ENCODE peak calls at places on chromosome 19, in eight cellular contexts. D is RWPE1, L is ovary, F is lower lobe of right lung, G is HFFc6, X is fibroblast of lung, S is GM23338, Z is AG10803. B is an unnamed sample.

GRCh38 chr19:39182174-39182505 is 14.6 kb upstream of the NCCRP1 start:
- DNase-seq in Z (no peak), X (no peak), G (no peak), F (no peak), D (no peak), S (no peak), L (no peak), B (no peak)

GRCh38 chr19:58563034-58563573 is 4.7 kb upstream of the UBE2M start:
- DNase-seq in G (no peak), D (no peak), Z (no peak), S (peak), L (no peak), X (no peak), F (no peak), B (peak)

GRCh38 chr19:35995655-35995993 is 636 bp downstream of the SDHAF1 start:
- DNase-seq in F (peak), X (peak), L (peak), S (peak), G (no peak), Z (peak), D (peak), B (peak)

GRCh38 chr19:28312269-28312668 is 900.7 kb downstream of the UQCRFS1 start:
- DNase-seq in X (no peak), G (no peak), Z (no peak), D (no peak), F (no peak), S (no peak), L (no peak), B (no peak)

GRCh38 chr19:42284066-42284501 is 15.0 kb downstream of the CIC start:
- DNase-seq in Z (peak), X (peak), L (peak), F (peak), S (peak), G (peak), D (peak), B (peak)

GRCh38 chr19:31214086-31214485 is 135.2 kb downstream of the TSHZ3 start:
- DNase-seq in X (peak), S (no peak), G (peak), D (peak), F (peak), L (peak), Z (peak), B (no peak)

GRCh38 chr19:53957448-53958167 is 5.1 kb upstream of the CACNG8 start:
- DNase-seq in D (no peak), F (no peak), X (no peak), S (peak), G (no peak), L (no peak), Z (no peak), B (no peak)

GRCh38 chr19:33685541-33685940 is 63.8 kb downstream of the CHST8 start:
- DNase-seq in Z (no peak), X (no peak), F (no peak), L (no peak), G (no peak), D (no peak), S (no peak), B (peak)

DNA sequence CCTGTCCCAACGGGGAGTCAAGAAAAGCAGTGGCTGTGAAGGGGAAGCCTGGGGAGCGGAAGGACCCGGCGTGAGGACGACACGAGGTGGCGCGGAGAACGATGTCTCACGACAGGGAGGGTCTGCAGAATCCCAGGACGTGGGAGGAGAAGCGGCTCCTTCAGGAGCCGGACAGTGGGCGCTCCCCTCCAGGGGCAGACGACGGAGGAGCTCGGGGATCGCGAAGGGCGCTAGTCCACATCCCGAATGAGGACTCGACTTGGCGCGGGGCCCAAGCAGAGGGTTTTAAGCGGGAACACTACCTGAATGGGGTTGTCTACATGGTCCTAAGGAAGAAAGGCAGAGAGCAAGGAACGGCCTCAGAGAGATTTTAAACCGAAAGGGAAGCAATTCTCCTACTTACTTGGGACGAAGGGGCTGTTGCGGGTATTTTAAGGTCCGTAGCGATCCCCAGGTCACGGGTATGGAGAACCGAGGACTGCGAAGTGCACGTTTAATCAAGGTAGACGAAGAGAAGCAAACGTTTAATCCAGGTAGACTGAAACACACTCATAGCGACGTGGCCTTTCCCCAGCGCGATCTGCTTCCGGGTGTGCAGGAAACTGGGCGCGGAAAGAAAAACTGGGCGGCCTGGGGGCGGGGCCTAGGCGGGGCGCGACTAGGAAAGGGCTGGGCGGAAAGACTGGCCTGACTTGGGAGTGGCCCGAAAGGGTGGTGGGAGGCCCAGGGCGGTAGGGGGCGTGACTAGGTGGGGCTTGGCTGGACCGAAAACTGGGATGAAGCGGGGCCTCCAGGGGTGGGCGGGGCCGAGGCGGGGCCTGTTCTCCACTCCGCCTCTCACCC is at the start of gene ZNF841:
- DNase-seq in F (peak), L (peak), G (peak), Z (peak), X (peak), S (peak), D (peak), B (peak)
- TF ChIP-seq CTCF in F (no peak), L (no peak), G (peak), Z (no peak), X (no peak), S (peak), D (no peak), B (peak)

GRCh38 chr19:2099937-2100718 is 3.4 kb downstream of the IZUMO4 start:
- DNase-seq in G (no peak), X (no peak), S (no peak), F (no peak), L (no peak), Z (no peak), D (no peak), B (no peak)
- TF ChIP-seq CTCF in G (no peak), X (no peak), S (no peak), F (no peak), L (no peak), Z (no peak), D (no peak), B (no peak)

DNA sequence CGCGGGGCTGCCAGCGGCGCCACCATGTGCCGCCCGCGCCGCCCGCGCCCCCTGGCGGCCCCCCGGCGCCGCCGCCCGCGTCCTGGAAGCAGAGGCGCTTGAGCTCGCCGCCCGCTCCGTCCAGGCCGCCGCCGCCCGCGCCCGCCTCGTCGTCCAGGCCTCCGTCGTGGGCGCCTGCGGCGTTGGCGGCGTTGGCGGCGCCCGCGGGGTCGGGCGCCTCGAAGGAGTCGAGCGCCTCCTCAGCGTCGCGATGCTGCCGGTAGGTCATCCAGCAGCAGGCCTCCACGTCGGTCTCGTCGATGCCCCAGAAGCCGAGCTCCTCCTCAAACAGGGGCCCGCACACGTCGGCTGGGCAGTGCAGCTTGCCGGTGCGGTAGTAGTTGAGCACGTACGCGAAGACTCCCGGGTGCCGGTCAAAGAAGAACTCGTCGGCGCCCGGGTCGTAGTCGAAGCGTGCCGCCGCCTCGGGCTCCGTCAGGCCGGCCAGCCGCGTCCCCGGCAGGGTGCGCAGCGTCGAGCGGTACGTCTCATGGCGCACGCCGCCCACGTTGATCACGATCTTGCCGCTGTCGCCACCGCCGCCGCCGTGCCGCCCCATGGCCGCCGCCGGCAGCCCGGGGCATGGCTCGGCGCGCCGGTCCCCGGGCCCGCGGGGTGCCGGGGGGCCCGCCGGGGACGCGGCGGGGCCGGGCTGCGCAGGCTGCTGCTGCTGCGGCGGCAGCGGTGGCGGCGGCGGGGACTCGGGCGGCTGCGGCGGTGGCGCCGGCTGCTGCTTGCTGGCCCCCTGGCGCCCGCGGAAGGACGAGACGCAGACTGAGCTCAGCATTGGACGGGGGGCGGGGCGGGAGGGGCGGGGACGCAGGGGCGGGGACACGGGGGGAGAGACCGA is 676 bp downstream of the KCNC3 start:
- DNase-seq in S (peak), G (no peak), L (no peak), F (peak), X (no peak), Z (peak), D (no peak), B (peak)
- TF ChIP-seq CTCF in S (peak), G (no peak), L (no peak), F (no peak), X (no peak), Z (no peak), D (no peak), B (no peak)

DNA sequence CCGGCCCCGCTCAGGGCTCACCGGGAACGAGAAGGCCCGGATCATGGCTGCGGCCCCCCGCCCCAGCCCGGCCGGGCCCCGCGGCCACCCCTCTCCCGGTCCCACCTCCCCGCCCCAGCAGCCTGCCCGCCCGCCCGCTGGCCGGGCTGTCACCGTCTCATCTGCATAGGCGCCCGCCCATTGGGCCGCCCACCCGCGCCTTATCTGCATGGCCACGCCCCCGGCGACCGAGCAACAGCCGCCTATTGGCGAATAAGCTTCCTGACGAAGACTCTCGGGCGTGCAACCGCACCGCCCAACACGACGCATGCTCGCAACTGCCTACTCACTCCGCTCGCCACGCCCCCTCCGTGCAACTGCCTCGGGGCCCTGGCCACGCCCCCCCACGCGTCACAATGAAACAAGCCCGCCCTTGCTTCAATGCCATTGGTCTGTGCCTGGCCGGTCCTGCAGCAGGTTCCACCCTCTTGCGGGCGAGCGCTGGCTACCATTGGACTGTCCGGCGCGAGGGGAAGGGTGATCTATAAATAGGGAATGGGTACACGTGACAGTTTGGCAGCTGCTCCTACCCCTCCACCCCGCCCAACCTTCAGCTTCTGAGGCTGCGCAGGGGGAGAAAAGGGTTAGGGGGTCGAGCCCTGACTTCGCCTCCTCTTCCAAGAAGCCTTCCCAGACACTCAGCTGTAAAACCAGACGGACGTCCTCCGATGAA is at the start of gene DACT3:
- DNase-seq in L (peak), Z (peak), X (peak), D (peak), F (peak), S (peak), G (peak), B (peak)
- TF ChIP-seq CTCF in L (peak), Z (no peak), X (no peak), D (no peak), F (peak), S (no peak), G (no peak), B (no peak)

GRCh38 chr19:588093-588742 is 1.5 kb upstream of the HCN2 start:
- DNase-seq in L (no peak), Z (peak), D (no peak), F (peak), G (peak), S (peak), X (peak), B (peak)
- TF ChIP-seq CTCF in L (no peak), Z (peak), D (peak), F (peak), G (peak), S (peak), X (peak), B (peak)

GRCh38 chr19:6350688-6351087 is 10.6 kb upstream of the CLPP start:
- DNase-seq in D (no peak), Z (no peak), S (no peak), G (no peak), F (no peak), X (no peak), L (no peak), B (no peak)

GRCh38 chr19:6357174-6357573 is 4.2 kb upstream of the CLPP start:
- DNase-seq in F (no peak), D (no peak), S (no peak), X (no peak), G (no peak), L (no peak), Z (no peak), B (no peak)

GRCh38 chr19:6352381-6353165 is 8.8 kb upstream of the CLPP start:
- DNase-seq in X (no peak), G (no peak), F (no peak), S (no peak), D (no peak), Z (no peak), L (no peak), B (no peak)

GRCh38 chr19:6357995-6358394 is 3.3 kb upstream of the CLPP start:
- DNase-seq in G (no peak), S (no peak), Z (no peak), X (no peak), D (no peak), L (no peak), F (no peak), B (no peak)

DNA sequence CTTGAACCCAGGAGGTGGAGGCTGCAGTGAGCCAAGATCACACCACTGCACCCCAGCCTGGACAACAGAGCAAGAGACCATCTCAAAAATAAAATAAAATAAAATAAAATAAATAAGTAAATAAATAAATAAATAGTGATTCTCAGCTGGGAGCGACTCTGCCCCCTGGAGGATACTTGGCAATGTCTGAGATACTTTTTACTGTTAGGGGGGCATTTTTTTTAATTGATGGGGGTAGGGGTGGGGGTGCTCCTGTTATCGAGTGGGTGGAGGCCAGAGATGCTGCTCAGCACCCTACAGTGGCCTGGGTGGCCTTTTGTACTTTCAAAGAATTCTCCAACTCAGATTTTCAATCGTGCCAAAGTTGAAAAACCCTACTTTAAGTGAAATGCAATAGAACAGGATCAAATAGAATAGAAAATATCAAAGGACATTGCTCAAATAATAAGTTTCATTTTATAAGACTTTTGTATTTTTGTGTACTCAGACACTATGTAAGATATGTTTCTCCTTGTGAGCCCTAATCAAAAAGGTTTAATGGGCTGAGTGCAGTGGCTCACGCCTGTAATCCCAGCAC is 7.1 kb upstream of the CLPP start:
- DNase-seq in D (no peak), L (no peak), S (peak), G (no peak), F (no peak), X (peak), Z (peak), B (no peak)
- TF ChIP-seq CTCF in D (peak), L (no peak), S (peak), G (peak), F (peak), X (peak), Z (peak), B (no peak)

GRCh38 chr19:17862711-17863519 is 3.2 kb downstream of the RPL18A start:
- DNase-seq in L (no peak), S (no peak), G (no peak), Z (no peak), X (no peak), D (no peak), F (no peak), B (no peak)
- TF ChIP-seq CTCF in L (no peak), S (no peak), G (no peak), Z (no peak), X (no peak), D (no peak), F (no peak), B (no peak)

GRCh38 chr19:1457892-1458291 is 8.0 kb downstream of the APC2 start:
- DNase-seq in D (no peak), Z (no peak), F (no peak), G (no peak), X (no peak), S (no peak), L (no peak), B (no peak)

GRCh38 chr19:1460033-1460995 is 10.4 kb downstream of the APC2 start:
- DNase-seq in Z (no peak), L (no peak), F (no peak), X (no peak), D (no peak), G (no peak), S (no peak), B (no peak)

GRCh38 chr19:1457031-1457739 is 7.3 kb downstream of the APC2 start:
- DNase-seq in X (no peak), Z (no peak), G (no peak), L (no peak), D (no peak), F (no peak), S (peak), B (no peak)

GRCh38 chr19:1461862-1462261 is 11.9 kb downstream of the APC2 start:
- DNase-seq in L (no peak), Z (no peak), X (no peak), D (no peak), G (no peak), S (no peak), F (no peak), B (no peak)

DNA sequence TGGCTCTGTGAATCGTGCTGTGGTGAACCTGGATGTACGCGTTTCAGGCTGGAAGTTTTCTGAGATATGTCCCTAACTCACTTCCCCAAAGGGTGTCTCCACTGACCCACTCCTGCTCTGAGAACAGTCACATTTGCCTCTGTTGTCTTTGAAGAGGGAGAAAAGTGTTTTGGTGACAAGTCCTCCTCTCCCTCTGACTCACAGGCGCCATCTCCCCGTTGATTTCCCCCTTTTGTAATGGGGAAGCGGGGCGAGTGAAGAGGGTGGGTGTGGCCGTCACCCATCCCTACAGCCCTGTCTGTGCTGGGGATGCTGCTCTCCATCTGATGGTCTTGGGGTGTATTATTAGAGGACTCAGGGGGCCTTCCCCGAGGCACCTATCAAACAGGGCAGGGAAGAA is 9.6 kb downstream of the APC2 start:
- DNase-seq in X (no peak), D (no peak), F (no peak), Z (no peak), L (no peak), G (no peak), S (no peak), B (no peak)
- TF ChIP-seq CTCF in X (no peak), D (no peak), F (no peak), Z (no peak), L (no peak), G (no peak), S (no peak), B (no peak)

GRCh38 chr19:4304509-4305252 is at the start of gene FSD1:
- DNase-seq in Z (peak), G (peak), L (no peak), S (peak), X (peak), F (no peak), D (peak), B (peak)
- TF ChIP-seq CTCF in Z (no peak), G (no peak), L (no peak), S (no peak), X (no peak), F (no peak), D (no peak), B (no peak)

B was measured in glutamatergic neuron.